ENCODE peak calls at places on chromosome 18, in seven cellular contexts. I, O, S, T, A, Z and E are unnamed samples.

GRCh38 chr18:13178197-13178596 is 40.4 kb upstream of the LDLRAD4 start:
- DNase-seq in S (no peak), I (no peak), O (no peak), T (no peak), Z (no peak), A (no peak), E (no peak)

GRCh38 chr18:23963443-23964185 is 50.9 kb upstream of the TTC39C start:
- DNase-seq in I (no peak), T (no peak), Z (peak; percentile 24), S (no peak), A (no peak), O (no peak), E (no peak)

GRCh38 chr18:44937985-44938384 is 257.3 kb downstream of the SETBP1 start:
- DNase-seq in O (no peak), I (no peak), Z (no peak), S (no peak), T (no peak), A (no peak), E (peak; percentile 7)

GRCh38 chr18:49814147-49814499 is 790 bp upstream of the ACAA2 start:
- DNase-seq in O (peak; percentile 51), T (peak; percentile 81), I (peak; percentile 89), Z (peak; percentile 72), S (no peak), A (peak; percentile 51), E (peak; percentile 52)

GRCh38 chr18:1663879-1664705 is 759.4 kb downstream of the ADCYAP1 start:
- DNase-seq in A (no peak), S (peak; percentile 85), Z (no peak), T (peak; percentile 76), O (peak; percentile 32), I (no peak), E (peak; percentile 75)

GRCh38 chr18:686339-687111 is 25.9 kb downstream of the ENOSF1 start:
- DNase-seq in I (no peak), O (no peak), T (no peak), S (no peak), A (no peak), Z (no peak), E (no peak)

GRCh38 chr18:49725809-49726514 is 87.4 kb downstream of the ACAA2 start:
- DNase-seq in S (no peak), T (peak; percentile 89), A (no peak), I (peak; percentile 77), O (peak; percentile 11), Z (peak; percentile 99), E (peak; percentile 95)

GRCh38 chr18:44801796-44802195 is 121.1 kb downstream of the SETBP1 start:
- DNase-seq in A (no peak), I (no peak), S (no peak), Z (no peak), T (no peak), O (no peak), E (no peak)

GRCh38 chr18:36537289-36537688 is 239.8 kb downstream of the FHOD3 start:
- DNase-seq in I (no peak), Z (no peak), T (no peak), S (no peak), O (no peak), A (no peak), E (no peak)

GRCh38 chr18:24600076-24600654 is 139.7 kb downstream of the HRH4 start:
- DNase-seq in T (peak; percentile 79), I (no peak), Z (peak; percentile 78), O (no peak), S (no peak), A (no peak), E (peak; percentile 81)

GRCh38 chr18:12317664-12318333 is 9.8 kb downstream of the TUBB6 start:
- DNase-seq in S (no peak), A (no peak), T (no peak), Z (peak; percentile 54), O (no peak), I (peak; percentile 66), E (no peak)

GRCh38 chr18:13483316-13484270 is 242.8 kb downstream of the FAM210A start:
- DNase-seq in O (no peak), A (no peak), I (no peak), T (no peak), Z (no peak), S (no peak), E (no peak)

GRCh38 chr18:46718501-46719341 is 38.1 kb downstream of the ST8SIA5 start:
- DNase-seq in Z (peak; percentile 68), I (no peak), T (no peak), O (no peak), A (no peak), S (no peak), E (peak; percentile 77)

GRCh38 chr18:111292-112014 is 46.9 kb upstream of the USP14 start:
- DNase-seq in T (peak; percentile 85), A (peak; percentile 79), Z (peak; percentile 54), O (peak; percentile 79), S (peak; percentile 77), I (no peak), E (peak; percentile 77)

GRCh38 chr18:9017170-9017899 is 85.2 kb upstream of the NDUFV2 start:
- DNase-seq in A (peak; percentile 93), I (peak; percentile 82), Z (peak; percentile 91), S (peak; percentile 62), O (peak; percentile 7), T (peak; percentile 76), E (peak; percentile 31)

GRCh38 chr18:14999085-14999975 is 251.4 kb downstream of the ANKRD30B start:
- DNase-seq in I (no peak), S (no peak), O (no peak), T (no peak), Z (no peak), A (no peak), E (no peak)

GRCh38 chr18:6088432-6088831 is 193.1 kb upstream of the TMEM200C start:
- DNase-seq in S (no peak), I (no peak), T (no peak), O (no peak), Z (no peak), A (no peak), E (no peak)

GRCh38 chr18:58541789-58542425 is 87.0 kb downstream of the ALPK2 start:
- DNase-seq in I (no peak), Z (peak; percentile 95), S (no peak), A (no peak), T (peak; percentile 83), O (no peak), E (no peak)

GRCh38 chr18:62425465-62426190 is 97.2 kb upstream of the ZCCHC2 start:
- DNase-seq in A (no peak), S (peak; percentile 66), O (peak; percentile 77), Z (peak; percentile 98), T (peak; percentile 93), I (peak; percentile 87), E (peak; percentile 94)

GRCh38 chr18:51653507-51654213 is 456.2 kb upstream of the MEX3C start:
- DNase-seq in I (no peak), S (no peak), T (no peak), Z (no peak), O (no peak), A (no peak), E (no peak)

DNA sequence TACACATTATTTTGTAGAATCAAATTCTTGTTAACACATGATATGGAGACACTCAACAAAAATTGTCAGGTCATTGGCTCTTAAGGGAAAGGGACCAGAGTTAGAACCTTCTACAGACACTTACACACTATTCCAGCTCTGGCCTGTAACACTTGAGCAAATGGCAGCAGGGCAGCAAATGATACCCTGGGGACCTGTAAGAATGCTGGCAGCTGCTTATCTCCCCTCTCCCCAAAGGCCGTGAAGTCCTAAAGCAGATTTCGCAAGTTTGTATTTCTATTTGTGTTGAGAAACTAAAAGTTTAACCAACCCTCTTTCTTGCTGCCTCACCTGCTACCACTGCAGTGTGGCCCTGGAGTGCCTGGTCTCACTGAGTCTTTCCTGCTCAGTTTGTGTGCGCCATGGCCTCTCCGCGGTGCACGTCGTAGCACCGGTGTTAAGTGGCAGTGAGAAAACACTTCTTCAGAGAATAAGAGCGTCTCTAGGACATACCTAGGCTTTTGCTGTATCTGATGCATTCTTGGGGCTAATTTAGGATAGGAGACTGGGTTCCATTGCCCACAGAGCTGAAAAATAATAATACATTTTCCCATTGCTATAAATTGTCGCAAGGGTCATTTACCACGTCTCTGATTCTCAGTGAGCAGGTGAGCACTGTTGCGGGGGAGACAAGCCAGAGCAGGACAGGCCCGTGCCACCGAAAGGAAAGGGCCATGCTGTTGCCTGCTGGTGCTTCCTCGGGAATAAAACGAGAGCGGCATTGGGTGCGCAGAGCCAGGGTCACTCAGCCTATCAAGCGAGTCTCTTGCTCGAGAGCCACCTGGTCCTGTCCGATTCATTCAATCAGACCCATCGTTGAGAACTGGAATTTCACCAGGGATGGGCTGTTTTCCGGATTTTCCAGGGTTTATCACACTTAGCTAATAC is 204.9 kb downstream of the PTGR3 start:
- DNase-seq in Z (no peak), O (no peak), A (no peak), S (no peak), I (no peak), T (no peak), E (peak; percentile 55)
- H3K4me1 ChIP-seq in Z (no peaks in the 10 kb centered on the region), O (no peaks in the 10 kb centered on the region), A (no peaks in the 10 kb centered on the region), S (peaks cover 10% of the 10 kb centered on the region), I (no peaks in the 10 kb centered on the region), T (no peaks in the 10 kb centered on the region), E (peaks cover 6% of the 10 kb centered on the region)

DNA sequence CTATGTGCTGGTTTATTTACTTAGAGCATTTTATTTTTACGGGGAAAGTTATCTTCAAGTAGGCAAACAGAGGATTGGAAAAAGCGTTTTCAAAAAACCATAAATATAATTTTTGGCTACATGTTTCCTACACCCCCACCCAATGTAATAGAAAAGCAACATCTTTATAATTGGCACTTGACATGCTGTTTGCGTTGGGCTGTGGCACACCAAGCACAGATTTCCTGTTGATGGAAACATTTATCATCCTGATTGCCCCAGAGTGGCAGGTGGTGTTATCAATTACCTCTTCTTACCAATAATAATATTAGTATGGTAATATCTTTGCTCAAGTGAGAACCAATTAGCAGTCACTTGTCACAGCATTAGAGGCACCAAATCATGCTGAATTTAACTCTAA is 3.9 kb upstream of the SALL3 start:
- DNase-seq in S (no peak), Z (no peak), A (no peak), I (no peak), T (no peak), O (no peak), E (no peak)
- H3K27me3 ChIP-seq in S (peaks cover 92% of the 10 kb centered on the region), Z (peaks cover 24% of the 10 kb centered on the region), A (peaks cover 66% of the 10 kb centered on the region), I (peaks cover 100% of the 10 kb centered on the region), T (peaks cover 86% of the 10 kb centered on the region), O (no peaks in the 10 kb centered on the region), E (peaks cover 87% of the 10 kb centered on the region)

DNA sequence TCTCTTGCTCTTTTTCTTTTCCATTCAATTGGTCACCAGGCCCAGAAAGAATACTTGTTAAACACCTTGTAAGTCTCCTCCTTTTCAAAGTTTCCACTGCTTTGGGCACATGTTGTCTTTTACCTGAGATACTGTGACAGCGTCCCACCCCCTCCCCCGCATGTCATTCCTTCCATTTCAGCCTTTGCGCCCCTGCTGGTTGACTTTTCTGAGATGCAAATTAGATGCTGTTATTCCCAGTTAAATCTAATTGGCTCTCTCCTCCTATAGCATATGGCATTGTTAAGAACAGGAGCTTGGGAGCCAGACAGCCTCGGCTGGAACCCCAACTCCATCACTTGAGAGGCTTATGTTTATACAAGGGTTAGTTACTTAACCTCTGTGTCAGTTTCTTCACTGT is 80.3 kb upstream of the GAREM1 start:
- DNase-seq in I (no peak), A (no peak), Z (no peak), S (no peak), O (no peak), T (peak; percentile 31), E (peak; percentile 42)
- TF ChIP-seq CTCF in I (no peak), A (no peak), Z (no peak), S (no peak), O (no peak), T (peak; percentile 21), E (peak; percentile 48)

DNA sequence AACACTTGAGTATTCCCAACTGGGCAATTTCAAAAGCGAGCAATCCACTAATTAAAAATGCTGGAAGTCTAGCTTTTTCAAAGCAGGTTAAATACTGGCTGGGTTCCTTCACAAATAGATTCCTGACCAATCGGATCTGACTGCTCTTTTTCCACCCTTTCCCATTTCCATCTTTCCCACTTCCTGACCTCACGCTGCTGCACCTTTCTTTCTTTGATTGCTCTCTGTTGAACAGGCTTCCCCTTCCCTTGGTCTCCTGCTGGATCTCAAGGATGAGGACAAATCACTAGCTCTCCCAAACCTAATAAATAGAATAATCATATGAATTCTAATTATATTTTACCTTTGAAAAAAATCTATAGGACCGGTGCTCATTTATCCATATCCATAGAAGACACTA is 121.2 kb downstream of the TCF4 start:
- DNase-seq in A (no peak), T (no peak), I (no peak), S (no peak), Z (no peak), O (no peak), E (no peak)
- H3K4me1 ChIP-seq in A (no peaks in the 10 kb centered on the region), T (no peaks in the 10 kb centered on the region), I (peaks cover 12% of the 10 kb centered on the region), S (peaks cover 8% of the 10 kb centered on the region), Z (no peaks in the 10 kb centered on the region), O (no peaks in the 10 kb centered on the region), E (no peaks in the 10 kb centered on the region)